ENCODE peak calls at places on chromosomes 12 and 14, in seven cellular contexts. One of them, this sample, is unnamed.

GRCh38 chr12:92912052-92912451 is 17.0 kb downstream of the EEA1 start:
- DNase-seq in Jurkat, Clone E6-1: no peak
- DNase-seq in PC-9: no peak
- DNase-seq in heart right ventricle: no peak
- DNase-seq in H7: no peak
- DNase-seq in psoas muscle: no peak
- DNase-seq in GM23248: peak
- DNase-seq in this sample: no peak

GRCh38 chr14:65846469-65846868 is 433.9 kb downstream of the FUT8 start:
- DNase-seq in Jurkat, Clone E6-1: peak
- DNase-seq in PC-9: no peak
- DNase-seq in heart right ventricle: no peak
- DNase-seq in H7: peak
- DNase-seq in psoas muscle: no peak
- DNase-seq in GM23248: peak
- DNase-seq in this sample: no peak

GRCh38 chr12:51405801-51406207 is 14.6 kb upstream of the GALNT6 start:
- DNase-seq in Jurkat, Clone E6-1: no peak
- DNase-seq in PC-9: no peak
- DNase-seq in heart right ventricle: no peak
- DNase-seq in H7: no peak
- DNase-seq in psoas muscle: no peak
- DNase-seq in GM23248: no peak
- DNase-seq in this sample: no peak

GRCh38 chr12:124422142-124422569 is 127.3 kb downstream of the RFLNA start:
- DNase-seq in Jurkat, Clone E6-1: no peak
- DNase-seq in PC-9: peak
- DNase-seq in heart right ventricle: peak
- DNase-seq in H7: peak
- DNase-seq in psoas muscle: no peak
- DNase-seq in GM23248: peak
- DNase-seq in this sample: no peak

GRCh38 chr12:65585648-65586420 is 238.4 kb upstream of the HMGA2 start:
- DNase-seq in Jurkat, Clone E6-1: no peak
- DNase-seq in PC-9: no peak
- DNase-seq in heart right ventricle: no peak
- DNase-seq in H7: no peak
- DNase-seq in psoas muscle: no peak
- DNase-seq in GM23248: no peak
- DNase-seq in this sample: no peak

GRCh38 chr14:58805057-58805456 is 167.3 kb downstream of the DACT1 start:
- DNase-seq in Jurkat, Clone E6-1: no peak
- DNase-seq in PC-9: no peak
- DNase-seq in heart right ventricle: no peak
- DNase-seq in H7: no peak
- DNase-seq in psoas muscle: peak
- DNase-seq in GM23248: peak
- DNase-seq in this sample: no peak

GRCh38 chr12:2523317-2523716 is 271.5 kb upstream of the FKBP4 start:
- DNase-seq in Jurkat, Clone E6-1: no peak
- DNase-seq in PC-9: no peak
- DNase-seq in heart right ventricle: no peak
- DNase-seq in H7: no peak
- DNase-seq in psoas muscle: no peak
- DNase-seq in GM23248: no peak
- DNase-seq in this sample: no peak

GRCh38 chr12:16581416-16581815 is 24.5 kb downstream of the LMO3 start:
- DNase-seq in Jurkat, Clone E6-1: no peak
- DNase-seq in PC-9: no peak
- DNase-seq in heart right ventricle: no peak
- DNase-seq in H7: no peak
- DNase-seq in psoas muscle: no peak
- DNase-seq in GM23248: no peak
- DNase-seq in this sample: no peak

GRCh38 chr14:50816419-50817047 is 14.4 kb downstream of the NIN start:
- DNase-seq in Jurkat, Clone E6-1: no peak
- DNase-seq in PC-9: no peak
- DNase-seq in heart right ventricle: no peak
- DNase-seq in H7: no peak
- DNase-seq in psoas muscle: no peak
- DNase-seq in GM23248: peak
- DNase-seq in this sample: no peak

GRCh38 chr14:76329951-76330350 is 46.0 kb upstream of the ESRRB start:
- DNase-seq in Jurkat, Clone E6-1: no peak
- DNase-seq in PC-9: no peak
- DNase-seq in heart right ventricle: no peak
- DNase-seq in H7: no peak
- DNase-seq in psoas muscle: no peak
- DNase-seq in GM23248: no peak
- DNase-seq in this sample: no peak

GRCh38 chr12:6167327-6168280 is 32.6 kb upstream of the CD9 start:
- DNase-seq in Jurkat, Clone E6-1: no peak
- DNase-seq in PC-9: peak
- DNase-seq in heart right ventricle: no peak
- DNase-seq in H7: no peak
- DNase-seq in psoas muscle: peak
- DNase-seq in GM23248: peak
- DNase-seq in this sample: peak

GRCh38 chr12:118175823-118176447 is 40.0 kb downstream of the PEBP1 start:
- DNase-seq in Jurkat, Clone E6-1: no peak
- DNase-seq in PC-9: no peak
- DNase-seq in heart right ventricle: no peak
- DNase-seq in H7: no peak
- DNase-seq in psoas muscle: no peak
- DNase-seq in GM23248: no peak
- DNase-seq in this sample: no peak

GRCh38 chr12:74292351-74293194 is 245.1 kb upstream of the ATXN7L3B start:
- DNase-seq in Jurkat, Clone E6-1: no peak
- DNase-seq in PC-9: no peak
- DNase-seq in heart right ventricle: no peak
- DNase-seq in H7: peak
- DNase-seq in psoas muscle: no peak
- DNase-seq in GM23248: no peak
- DNase-seq in this sample: no peak

GRCh38 chr14:76962303-76962660 is 66.2 kb downstream of the IRF2BPL start:
- DNase-seq in Jurkat, Clone E6-1: no peak
- DNase-seq in PC-9: no peak
- DNase-seq in heart right ventricle: no peak
- DNase-seq in H7: no peak
- DNase-seq in psoas muscle: no peak
- DNase-seq in GM23248: no peak
- DNase-seq in this sample: no peak

GRCh38 chr12:93016752-93017350 is 87.8 kb upstream of the EEA1 start:
- DNase-seq in Jurkat, Clone E6-1: no peak
- DNase-seq in PC-9: no peak
- DNase-seq in heart right ventricle: no peak
- DNase-seq in H7: no peak
- DNase-seq in psoas muscle: no peak
- DNase-seq in GM23248: no peak
- DNase-seq in this sample: no peak

GRCh38 chr12:116539361-116539771 is 19.8 kb upstream of the MAP1LC3B2 start:
- DNase-seq in Jurkat, Clone E6-1: no peak
- DNase-seq in PC-9: no peak
- DNase-seq in heart right ventricle: no peak
- DNase-seq in H7: no peak
- DNase-seq in psoas muscle: no peak
- DNase-seq in GM23248: peak
- DNase-seq in this sample: no peak

GRCh38 chr12:72133497-72134055 is 138.6 kb upstream of the TRHDE start:
- DNase-seq in Jurkat, Clone E6-1: no peak
- DNase-seq in PC-9: no peak
- DNase-seq in heart right ventricle: no peak
- DNase-seq in H7: peak
- DNase-seq in psoas muscle: no peak
- DNase-seq in GM23248: no peak
- DNase-seq in this sample: no peak

GRCh38 chr12:57185906-57186508 is 30.6 kb upstream of the NXPH4 start:
- DNase-seq in Jurkat, Clone E6-1: no peak
- DNase-seq in PC-9: no peak
- DNase-seq in heart right ventricle: no peak
- DNase-seq in H7: no peak
- DNase-seq in psoas muscle: no peak
- DNase-seq in GM23248: no peak
- DNase-seq in this sample: no peak

GRCh38 chr12:67534046-67534445 is 114.5 kb upstream of the DYRK2 start:
- DNase-seq in Jurkat, Clone E6-1: no peak
- DNase-seq in PC-9: no peak
- DNase-seq in heart right ventricle: no peak
- DNase-seq in H7: no peak
- DNase-seq in psoas muscle: no peak
- DNase-seq in GM23248: no peak
- DNase-seq in this sample: no peak

GRCh38 chr12:57810450-57810849 is 8.1 kb downstream of the AVIL start:
- DNase-seq in Jurkat, Clone E6-1: no peak
- DNase-seq in PC-9: peak
- DNase-seq in heart right ventricle: no peak
- DNase-seq in H7: no peak
- DNase-seq in psoas muscle: no peak
- DNase-seq in GM23248: peak
- DNase-seq in this sample: no peak

GRCh38 chr12:124620606-124621295 is 53.3 kb upstream of the NCOR2 start:
- DNase-seq in Jurkat, Clone E6-1: no peak
- DNase-seq in PC-9: no peak
- DNase-seq in heart right ventricle: no peak
- DNase-seq in H7: peak
- DNase-seq in psoas muscle: no peak
- DNase-seq in GM23248: peak
- DNase-seq in this sample: peak

GRCh38 chr12:123519151-123520001 is 14.1 kb downstream of the RILPL1 start:
- DNase-seq in Jurkat, Clone E6-1: no peak
- DNase-seq in PC-9: peak
- DNase-seq in heart right ventricle: peak
- DNase-seq in H7: no peak
- DNase-seq in psoas muscle: peak
- DNase-seq in GM23248: peak
- DNase-seq in this sample: peak

GRCh38 chr12:90010089-90010488 is 301.5 kb upstream of the ATP2B1 start:
- DNase-seq in Jurkat, Clone E6-1: peak
- DNase-seq in PC-9: no peak
- DNase-seq in heart right ventricle: no peak
- DNase-seq in H7: peak
- DNase-seq in psoas muscle: no peak
- DNase-seq in GM23248: peak
- DNase-seq in this sample: no peak

GRCh38 chr14:72562300-72562699 is 331.6 kb downstream of the DPF3 start:
- DNase-seq in Jurkat, Clone E6-1: no peak
- DNase-seq in PC-9: no peak
- DNase-seq in heart right ventricle: no peak
- DNase-seq in H7: no peak
- DNase-seq in psoas muscle: no peak
- DNase-seq in GM23248: no peak
- DNase-seq in this sample: peak

GRCh38 chr12:66188584-66189475 is at the start of gene IRAK3:
- DNase-seq in Jurkat, Clone E6-1: no peak
- DNase-seq in PC-9: no peak
- DNase-seq in heart right ventricle: peak
- DNase-seq in H7: peak
- DNase-seq in psoas muscle: peak
- DNase-seq in GM23248: peak
- DNase-seq in this sample: peak

GRCh38 chr14:61813101-61813596 is 50.9 kb downstream of the SNAPC1 start:
- DNase-seq in Jurkat, Clone E6-1: no peak
- DNase-seq in PC-9: no peak
- DNase-seq in heart right ventricle: no peak
- DNase-seq in H7: peak
- DNase-seq in psoas muscle: no peak
- DNase-seq in GM23248: peak
- DNase-seq in this sample: no peak

GRCh38 chr14:61812347-61813100 is 50.3 kb downstream of the SNAPC1 start:
- DNase-seq in Jurkat, Clone E6-1: no peak
- DNase-seq in PC-9: no peak
- DNase-seq in heart right ventricle: no peak
- DNase-seq in H7: peak
- DNase-seq in psoas muscle: peak
- DNase-seq in GM23248: peak
- DNase-seq in this sample: no peak

GRCh38 chr14:61811882-61812346 is 49.7 kb downstream of the SNAPC1 start:
- DNase-seq in Jurkat, Clone E6-1: no peak
- DNase-seq in PC-9: no peak
- DNase-seq in heart right ventricle: no peak
- DNase-seq in H7: peak
- DNase-seq in psoas muscle: no peak
- DNase-seq in GM23248: no peak
- DNase-seq in this sample: no peak
- H3K4me3 ChIP-seq in Jurkat, Clone E6-1: no peak
- H3K4me3 ChIP-seq in PC-9: no peak
- H3K4me3 ChIP-seq in heart right ventricle: peak
- H3K4me3 ChIP-seq in H7: peak
- H3K4me3 ChIP-seq in psoas muscle: peak
- H3K4me3 ChIP-seq in GM23248: no peak
- H3K4me3 ChIP-seq in this sample: no peak

GRCh38 chr12:109309441-109310246 is 560 bp upstream of the FOXN4 start:
- DNase-seq in Jurkat, Clone E6-1: no peak
- DNase-seq in PC-9: no peak
- DNase-seq in heart right ventricle: no peak
- DNase-seq in H7: peak
- DNase-seq in psoas muscle: no peak
- DNase-seq in GM23248: peak
- DNase-seq in this sample: no peak
- H3K4me3 ChIP-seq in Jurkat, Clone E6-1: peak
- H3K4me3 ChIP-seq in PC-9: peak
- H3K4me3 ChIP-seq in heart right ventricle: peak
- H3K4me3 ChIP-seq in H7: peak
- H3K4me3 ChIP-seq in psoas muscle: peak
- H3K4me3 ChIP-seq in GM23248: peak
- H3K4me3 ChIP-seq in this sample: peak

GRCh38 chr12:120771097-120771496 is 45.5 kb downstream of the ACADS start:
- DNase-seq in Jurkat, Clone E6-1: no peak
- DNase-seq in PC-9: no peak
- DNase-seq in heart right ventricle: no peak
- DNase-seq in H7: no peak
- DNase-seq in psoas muscle: no peak
- DNase-seq in GM23248: no peak
- DNase-seq in this sample: no peak
- H3K4me3 ChIP-seq in Jurkat, Clone E6-1: no peak
- H3K4me3 ChIP-seq in PC-9: no peak
- H3K4me3 ChIP-seq in heart right ventricle: no peak
- H3K4me3 ChIP-seq in H7: no peak
- H3K4me3 ChIP-seq in psoas muscle: no peak
- H3K4me3 ChIP-seq in GM23248: no peak
- H3K4me3 ChIP-seq in this sample: no peak

GRCh38 chr12:70246580-70246979 is 3.3 kb downstream of the CNOT2 start:
- DNase-seq in Jurkat, Clone E6-1: no peak
- DNase-seq in PC-9: no peak
- DNase-seq in heart right ventricle: no peak
- DNase-seq in H7: no peak
- DNase-seq in psoas muscle: no peak
- DNase-seq in GM23248: peak
- DNase-seq in this sample: no peak
- H3K4me3 ChIP-seq in Jurkat, Clone E6-1: no peak
- H3K4me3 ChIP-seq in PC-9: no peak
- H3K4me3 ChIP-seq in heart right ventricle: no peak
- H3K4me3 ChIP-seq in H7: no peak
- H3K4me3 ChIP-seq in psoas muscle: no peak
- H3K4me3 ChIP-seq in GM23248: peak
- H3K4me3 ChIP-seq in this sample: no peak

GRCh38 chr14:24309538-24310386 is at the start of gene LTB4R2:
- DNase-seq in Jurkat, Clone E6-1: no peak
- DNase-seq in PC-9: no peak
- DNase-seq in heart right ventricle: no peak
- DNase-seq in H7: no peak
- DNase-seq in psoas muscle: no peak
- DNase-seq in GM23248: no peak
- DNase-seq in this sample: no peak
- H3K4me3 ChIP-seq in Jurkat, Clone E6-1: no peak
- H3K4me3 ChIP-seq in PC-9: no peak
- H3K4me3 ChIP-seq in heart right ventricle: peak
- H3K4me3 ChIP-seq in H7: no peak
- H3K4me3 ChIP-seq in psoas muscle: peak
- H3K4me3 ChIP-seq in GM23248: peak
- H3K4me3 ChIP-seq in this sample: no peak

GRCh38 chr12:26767116-26767515 is 65.9 kb downstream of the ITPR2 start:
- DNase-seq in Jurkat, Clone E6-1: no peak
- DNase-seq in PC-9: no peak
- DNase-seq in heart right ventricle: no peak
- DNase-seq in H7: no peak
- DNase-seq in psoas muscle: no peak
- DNase-seq in GM23248: no peak
- DNase-seq in this sample: no peak
- H3K4me3 ChIP-seq in Jurkat, Clone E6-1: no peak
- H3K4me3 ChIP-seq in PC-9: no peak
- H3K4me3 ChIP-seq in heart right ventricle: no peak
- H3K4me3 ChIP-seq in H7: no peak
- H3K4me3 ChIP-seq in psoas muscle: no peak
- H3K4me3 ChIP-seq in GM23248: no peak
- H3K4me3 ChIP-seq in this sample: no peak